ENCODE peak calls at places on chromosomes 3 and 15, in four cellular contexts. H, K, V and E are unnamed samples.

GRCh38 chr3:11465744-11466611 is 177.7 kb downstream of the VGLL4 start:
- DNase-seq in H (peak; percentile 83), K (no peak), V (peak; percentile 70), E (peak; percentile 85)

GRCh38 chr3:180102134-180102533 is 65.4 kb upstream of the PEX5L start:
- DNase-seq in H (no peak), K (no peak), V (peak; percentile 35), E (no peak)

GRCh38 chr3:149377408-149378111 is at the start of gene TM4SF1:
- DNase-seq in H (peak; percentile 90), K (peak; percentile 55), V (peak; percentile 68), E (peak; percentile 85)

GRCh38 chr3:129525341-129525968 is 3.0 kb upstream of the RHO start:
- DNase-seq in H (peak; percentile 43), K (peak; percentile 66), V (no peak), E (no peak)

GRCh38 chr15:57496946-57497944 is 94.5 kb upstream of the MYZAP start:
- DNase-seq in H (no peak), K (no peak), V (peak; percentile 68), E (no peak)

GRCh38 chr15:69154684-69155083 is 5.8 kb upstream of the GLCE start:
- DNase-seq in H (peak; percentile 61), K (peak; percentile 74), V (no peak), E (no peak)

GRCh38 chr15:92625297-92625980 is 30.1 kb downstream of the FAM174B start:
- DNase-seq in H (peak; percentile 86), K (peak; percentile 64), V (no peak), E (peak; percentile 67)

GRCh38 chr15:92617197-92618037 is 38.2 kb downstream of the FAM174B start:
- DNase-seq in H (peak; percentile 86), K (peak; percentile 35), V (peak; percentile 90), E (peak; percentile 94)

GRCh38 chr3:136042608-136043221 is 77.2 kb downstream of the PPP2R3A start:
- DNase-seq in H (peak; percentile 77), K (peak; percentile 61), V (peak; percentile 68), E (peak; percentile 79)

GRCh38 chr3:100354850-100355249 is 20.3 kb downstream of the NIT2 start:
- DNase-seq in H (peak; percentile 45), K (no peak), V (no peak), E (peak; percentile 9)

GRCh38 chr3:54968546-54969172 is 40.8 kb upstream of the LRTM1 start:
- DNase-seq in H (peak; percentile 85), K (peak; percentile 61), V (no peak), E (no peak)

GRCh38 chr15:88637841-88638625 is 783 bp upstream of the ISG20 start:
- DNase-seq in H (no peak), K (no peak), V (peak; percentile 69), E (no peak)

GRCh38 chr3:126544596-126545281 is 14.0 kb downstream of the C3orf22 start:
- DNase-seq in H (no peak), K (no peak), V (no peak), E (no peak)

GRCh38 chr3:40310690-40311089 is 1.2 kb downstream of the EIF1B start:
- DNase-seq in H (peak; percentile 39), K (no peak), V (no peak), E (no peak)

GRCh38 chr15:46365612-46366011 is 730.8 kb downstream of the SQOR start:
- DNase-seq in H (peak; percentile 22), K (peak; percentile 60), V (no peak), E (peak; percentile 22)

GRCh38 chr3:9067352-9067975 is 104.2 kb upstream of the RAD18 start:
- DNase-seq in H (peak; percentile 64), K (peak; percentile 64), V (peak; percentile 66), E (peak; percentile 75)

GRCh38 chr3:169146866-169147245 is 516.7 kb downstream of the MECOM start:
- DNase-seq in H (no peak), K (no peak), V (no peak), E (no peak)

GRCh38 chr15:101373580-101373979 is 78.5 kb upstream of the SNRPA1 start:
- DNase-seq in H (no peak), K (no peak), V (no peak), E (no peak)

GRCh38 chr3:55718475-55718874 is 231.4 kb upstream of the WNT5A start:
- DNase-seq in H (peak; percentile 56), K (peak; percentile 43), V (no peak), E (peak; percentile 13)

GRCh38 chr15:78654272-78654671 is 13.3 kb upstream of the CHRNB4 start:
- DNase-seq in H (no peak), K (no peak), V (no peak), E (no peak)

GRCh38 chr3:69084668-69085542 is at the start of gene ARL6IP5:
- DNase-seq in H (peak; percentile 95), K (peak; percentile 91), V (peak; percentile 94), E (peak; percentile 96)

GRCh38 chr15:55791576-55792400 is 48.8 kb upstream of the PRTG start:
- DNase-seq in H (peak; percentile 66), K (peak; percentile 30), V (no peak), E (peak; percentile 94)

GRCh38 chr3:172606021-172606420 is 82.8 kb upstream of the TNFSF10 start:
- DNase-seq in H (peak; percentile 72), K (peak; percentile 19), V (no peak), E (no peak)

GRCh38 chr15:89893027-89893426 is 767 bp downstream of the AP3S2 start:
- DNase-seq in H (no peak), K (no peak), V (no peak), E (no peak)

GRCh38 chr3:176651622-176652021 is 545.7 kb downstream of the TBL1XR1 start:
- DNase-seq in H (no peak), K (no peak), V (no peak), E (no peak)

GRCh38 chr3:49162751-49163419 is 3.2 kb downstream of the CCDC71 start:
- DNase-seq in H (no peak), K (no peak), V (no peak), E (no peak)

GRCh38 chr15:95995375-95996168 is 334.9 kb upstream of the NR2F2 start:
- DNase-seq in H (peak; percentile 51), K (no peak), V (no peak), E (peak; percentile 4)

GRCh38 chr3:59641169-59641914 is 591.5 kb upstream of the CFAP20DC start:
- DNase-seq in H (no peak), K (no peak), V (no peak), E (no peak)

GRCh38 chr3:148078659-148079058 is 619.0 kb upstream of the AGTR1 start:
- DNase-seq in H (no peak), K (no peak), V (no peak), E (no peak)

GRCh38 chr15:26358708-26359107 is 414.2 kb downstream of the GABRB3 start:
- DNase-seq in H (no peak), K (no peak), V (no peak), E (no peak)

GRCh38 chr15:69941206-69941605 is 156.5 kb downstream of the TLE3 start:
- DNase-seq in H (no peak), K (no peak), V (no peak), E (no peak)

GRCh38 chr15:74889390-74889881 is 406 bp upstream of the MPI start:
- DNase-seq in H (no peak), K (peak; percentile 31), V (no peak), E (peak; percentile 63)